ENCODE peak calls at places on chromosomes 16 and 17, in nine cellular contexts. A is body of pancreas, M is astrocyte of the spinal cord, B is upper lobe of right lung, S is NT2/D1, D is H7, Q is SK-N-SH, J is cardiac muscle cell, H is aorta. T is an unnamed sample.

GRCh38 chr17:67673006-67673405 is 44.7 kb upstream of the NOL11 start:
- DNase-seq in H (no peak), Q (no peak), S (no peak), A (no peak), D (no peak), J (no peak), M (no peak), B (no peak), T (no peak)

GRCh38 chr16:66848172-66848571 is 4.0 kb downstream of the CA7 start:
- DNase-seq in Q (no peak), H (no peak), S (no peak), A (no peak), D (peak; percentile 9), J (no peak), B (no peak), M (no peak), T (no peak)

GRCh38 chr17:13002761-13003453 is 14.9 kb downstream of the ELAC2 start:
- DNase-seq in Q (peak; percentile 78), M (peak; percentile 77), A (peak; percentile 87), J (peak; percentile 86), H (peak; percentile 93), B (peak; percentile 77), D (peak; percentile 87), S (peak; percentile 35), T (peak; percentile 17)

GRCh38 chr16:30368122-30368791 is 2.0 kb downstream of the TBC1D10B start:
- DNase-seq in M (peak; percentile 46), D (no peak), Q (no peak), B (no peak), S (no peak), J (peak; percentile 62), A (no peak), H (no peak), T (no peak)

GRCh38 chr16:54176376-54176901 is 110.1 kb downstream of the IRX3 start:
- DNase-seq in D (peak; percentile 79), A (peak; percentile 73), B (no peak), S (no peak), Q (no peak), H (no peak), J (peak; percentile 8), M (no peak), T (no peak)

GRCh38 chr17:83151442-83152220 is 72.2 kb downstream of the METRNL start:
- DNase-seq in H (peak; percentile 68), A (no peak), S (peak; percentile 27), J (no peak), B (no peak), Q (peak; percentile 37), M (peak; percentile 82), D (peak; percentile 83), T (no peak)

GRCh38 chr16:86512301-86512859 is 2.1 kb downstream of the FOXF1 start:
- DNase-seq in J (no peak), D (peak; percentile 83), Q (no peak), H (no peak), M (no peak), B (peak; percentile 63), S (no peak), A (no peak), T (no peak)

GRCh38 chr16:67950335-67950843 is 6.5 kb upstream of the LCAT start:
- DNase-seq in B (no peak), D (no peak), J (no peak), S (no peak), A (no peak), M (no peak), Q (no peak), H (no peak), T (no peak)

GRCh38 chr16:85555549-85556455 is 57.3 kb upstream of the GSE1 start:
- DNase-seq in S (peak; percentile 71), B (peak; percentile 75), M (peak; percentile 57), H (no peak), Q (peak; percentile 87), J (peak; percentile 56), D (no peak), A (peak; percentile 78), T (no peak)

GRCh38 chr16:50313596-50314483 is 47.5 kb downstream of the ADCY7 start:
- DNase-seq in Q (no peak), D (peak; percentile 41), M (peak; percentile 33), J (peak; percentile 88), H (peak; percentile 85), S (no peak), A (peak; percentile 18), B (peak; percentile 78), T (no peak)

GRCh38 chr17:51461578-51462004 is 201.2 kb downstream of the UTP18 start:
- DNase-seq in S (peak; percentile 15), Q (peak; percentile 48), M (peak; percentile 8), B (peak; percentile 75), J (peak; percentile 80), D (peak; percentile 71), A (peak; percentile 65), H (no peak), T (peak; percentile 70)

GRCh38 chr16:64437706-64438329 is 684.0 kb downstream of the CDH11 start:
- DNase-seq in J (peak; percentile 25), Q (peak; percentile 19), D (no peak), A (no peak), M (no peak), H (no peak), S (no peak), B (no peak), T (no peak)

GRCh38 chr16:24737391-24737871 is 8.0 kb downstream of the TNRC6A start:
- DNase-seq in A (no peak), S (no peak), B (no peak), M (peak; percentile 57), Q (no peak), D (no peak), H (no peak), J (peak; percentile 46), T (no peak)

GRCh38 chr16:46638947-46639925 is 18.1 kb upstream of the SHCBP1 start:
- DNase-seq in A (no peak), J (peak; percentile 16), B (no peak), H (no peak), M (peak; percentile 57), Q (no peak), D (no peak), S (no peak), T (no peak)

GRCh38 chr17:69433093-69433492 is 18.6 kb downstream of the MAP2K6 start:
- DNase-seq in M (no peak), J (no peak), B (no peak), S (no peak), A (no peak), H (no peak), Q (no peak), D (no peak), T (no peak)

GRCh38 chr17:69434164-69434579 is 19.7 kb downstream of the MAP2K6 start:
- DNase-seq in M (peak; percentile 32), J (peak; percentile 53), A (no peak), B (no peak), D (no peak), S (no peak), H (no peak), Q (no peak), T (no peak)

GRCh38 chr17:69428252-69428980 is 13.9 kb downstream of the MAP2K6 start:
- DNase-seq in B (no peak), H (no peak), D (no peak), A (no peak), Q (no peak), J (no peak), S (no peak), M (no peak), T (no peak)

GRCh38 chr17:69430488-69430887 is 16.0 kb downstream of the MAP2K6 start:
- DNase-seq in D (no peak), M (no peak), Q (no peak), S (no peak), B (no peak), A (no peak), H (no peak), J (peak; percentile 38), T (no peak)

GRCh38 chr17:69431835-69432234 is 17.3 kb downstream of the MAP2K6 start:
- DNase-seq in Q (no peak), J (no peak), S (no peak), D (no peak), A (no peak), M (no peak), B (no peak), H (no peak), T (no peak)
- H3K4me3 ChIP-seq in Q (no peak overlapping the region), J (no peak overlapping the region), S (no peak overlapping the region), D (no peak overlapping the region), A (no peak overlapping the region), M (no peak overlapping the region), B (no peak overlapping the region), H (no peak overlapping the region), T (no peak overlapping the region)

DNA sequence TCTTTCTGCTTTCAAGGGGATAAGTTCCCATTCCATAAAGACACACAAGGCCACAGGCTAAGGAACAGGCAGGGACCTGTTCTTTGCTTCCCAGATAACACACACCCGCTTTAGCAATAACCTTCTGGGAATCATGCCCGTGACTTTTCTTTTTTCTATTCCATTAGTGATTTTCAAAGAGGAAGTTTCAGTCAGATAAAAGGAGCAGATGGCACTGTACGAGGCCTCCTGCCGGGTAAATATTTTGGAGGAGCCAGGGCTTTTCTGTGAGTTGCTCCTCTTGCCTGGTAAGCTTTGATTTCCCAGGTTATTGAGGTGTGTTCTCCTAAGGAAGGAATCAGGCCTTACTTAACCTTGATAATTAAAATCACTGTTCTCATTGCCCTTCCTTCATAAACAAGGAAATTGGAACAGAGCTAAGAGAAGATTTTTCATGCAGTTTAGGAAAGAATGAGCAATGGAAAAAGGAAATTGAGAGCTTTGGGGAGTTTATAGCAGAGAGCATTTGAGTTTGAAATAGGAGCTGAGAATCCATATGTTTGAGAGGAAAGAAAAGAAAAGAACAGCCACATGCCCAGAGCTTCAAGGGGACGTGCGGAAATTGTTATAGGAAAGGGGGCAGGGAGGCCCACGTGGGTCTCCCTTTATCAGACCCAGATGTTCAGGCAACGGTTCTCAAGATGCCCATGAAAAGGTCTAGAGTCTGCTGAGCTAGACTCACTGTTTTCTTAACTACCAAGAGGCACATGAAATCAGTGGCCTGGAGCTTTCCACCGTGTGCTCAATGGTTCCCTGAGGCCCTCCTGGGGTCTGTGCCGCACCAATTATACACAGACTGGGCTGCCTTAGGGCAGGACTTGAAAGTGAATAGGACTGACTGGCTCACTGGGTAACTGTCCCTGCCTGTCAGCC is 31.0 kb downstream of the CHD9 start:
- DNase-seq in M (peak; percentile 36), B (no peak), H (no peak), A (peak; percentile 8), D (no peak), Q (peak; percentile 57), S (no peak), J (peak; percentile 80), T (no peak)
- H3K4me3 ChIP-seq in M (no peak overlapping the region), B (no peak overlapping the region), H (no peak overlapping the region), A (no peak overlapping the region), D (no peak overlapping the region), Q (no peak overlapping the region), S (no peak overlapping the region), J (no peak overlapping the region), T (no peak overlapping the region)

GRCh38 chr17:49997256-49997735 is 2.3 kb upstream of the DLX3 start:
- DNase-seq in M (no peak), A (no peak), B (no peak), Q (no peak), D (no peak), S (no peak), H (no peak), J (no peak), T (no peak)
- H3K4me3 ChIP-seq in M (no peak overlapping the region), A (no peak overlapping the region), B (no peak overlapping the region), Q (peak overlapping the region; percentile 66), D (no peak overlapping the region), S (peak overlapping the region; percentile 34), H (no peak overlapping the region), J (no peak overlapping the region), T (peak overlapping the region; percentile 44)

DNA sequence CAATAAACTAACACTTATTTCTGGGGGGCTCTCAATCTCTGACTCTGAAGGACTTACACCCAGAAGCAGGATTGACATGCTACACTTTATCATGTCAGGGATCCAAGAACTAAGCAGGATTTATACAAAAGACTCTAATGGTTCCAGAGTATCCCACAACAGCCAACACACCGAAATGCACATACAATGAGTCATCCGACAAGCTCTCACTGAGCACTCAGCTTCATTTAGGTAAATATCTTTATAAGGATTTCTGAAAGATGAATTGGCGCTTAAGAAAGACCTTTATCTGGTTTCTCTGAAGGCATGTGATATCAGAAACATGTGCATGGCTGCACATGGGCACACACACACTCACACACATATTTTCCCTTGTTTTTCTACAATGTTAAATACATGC is 77.2 kb downstream of the TOX3 start:
- DNase-seq in S (peak; percentile 22), J (peak; percentile 18), Q (no peak), M (peak; percentile 25), B (no peak), A (no peak), D (no peak), H (no peak), T (no peak)
- H3K4me3 ChIP-seq in S (no peak overlapping the region), J (no peak overlapping the region), Q (no peak overlapping the region), M (no peak overlapping the region), B (no peak overlapping the region), A (no peak overlapping the region), D (no peak overlapping the region), H (no peak overlapping the region), T (no peak overlapping the region)